ENCODE peak calls at places on chromosomes 16 and 17, in eight cellular contexts. M is PC-3, Q is H9, K is neural progenitor cell, H is neuronal stem cell, X is mammary epithelial cell, R is endothelial cell of umbilical vein, W is fibroblast of lung. U is an unnamed sample.

GRCh38 chr16:84959784-84960417 is 51.4 kb downstream of the ZDHHC7 start:
- DNase-seq in Q (no peak), W (no peak), X (no peak), R (no peak), H (no peak), M (no peak), K (no peak), U (no peak)

GRCh38 chr16:84315422-84315821 is 20.7 kb downstream of the WFDC1 start:
- DNase-seq in M (peak; percentile 41), Q (no peak), W (no peak), X (no peak), H (no peak), K (no peak), R (no peak), U (no peak)

GRCh38 chr17:65278050-65278819 is 141.1 kb downstream of the RGS9 start:
- DNase-seq in W (peak; percentile 54), R (peak; percentile 58), K (peak; percentile 88), X (peak; percentile 17), Q (peak; percentile 90), H (peak; percentile 66), M (peak; percentile 79), U (peak; percentile 80)

GRCh38 chr17:31596382-31597323 is 205.2 kb downstream of the RAB11FIP4 start:
- DNase-seq in W (peak; percentile 96), Q (peak; percentile 85), H (no peak), M (peak; percentile 87), R (peak; percentile 96), X (peak; percentile 96), K (peak; percentile 11), U (peak; percentile 20)

GRCh38 chr17:59753522-59754467 is 46.3 kb downstream of the VMP1 start:
- DNase-seq in H (peak; percentile 72), W (peak; percentile 95), X (peak; percentile 83), Q (no peak), M (peak; percentile 97), K (peak; percentile 81), R (peak; percentile 95), U (peak; percentile 47)

GRCh38 chr17:82678265-82678891 is 20.1 kb downstream of the RAB40B start:
- DNase-seq in X (no peak), R (no peak), K (no peak), H (no peak), W (no peak), Q (no peak), M (no peak), U (no peak)

GRCh38 chr17:47621293-47622178 is 28.2 kb upstream of the KPNB1 start:
- DNase-seq in Q (peak; percentile 90), X (peak; percentile 88), K (peak; percentile 30), W (peak; percentile 80), H (peak; percentile 38), R (peak; percentile 80), M (peak; percentile 98), U (no peak)

GRCh38 chr16:4486126-4486893 is 10.1 kb downstream of the HMOX2 start:
- DNase-seq in Q (no peak), K (no peak), H (no peak), W (no peak), M (no peak), R (no peak), X (no peak), U (no peak)

GRCh38 chr16:47826070-47826469 is 329.7 kb downstream of the ABCC12 start:
- DNase-seq in W (no peak), R (no peak), Q (no peak), X (peak; percentile 32), K (no peak), M (no peak), H (no peak), U (no peak)

GRCh38 chr17:56432443-56432842 is 161.1 kb upstream of the NOG start:
- DNase-seq in Q (no peak), M (no peak), W (no peak), R (no peak), X (no peak), H (no peak), K (no peak), U (no peak)

GRCh38 chr17:1029196-1029911 is 32.4 kb downstream of the TIMM22 start:
- DNase-seq in K (no peak), X (peak; percentile 20), Q (no peak), H (no peak), W (peak; percentile 75), R (no peak), M (no peak), U (no peak)

GRCh38 chr16:82192665-82193064 is 22.6 kb upstream of the MPHOSPH6 start:
- DNase-seq in Q (no peak), K (no peak), W (peak; percentile 62), X (peak; percentile 82), H (no peak), R (peak; percentile 86), M (peak; percentile 71), U (no peak)

GRCh38 chr16:50002190-50002589 is 22.8 kb upstream of the CNEP1R1 start:
- DNase-seq in K (no peak), X (peak; percentile 42), R (no peak), Q (no peak), H (no peak), M (peak; percentile 7), W (no peak), U (no peak)

GRCh38 chr16:46884513-46885293 is 541 bp downstream of the GPT2 start:
- DNase-seq in R (peak; percentile 31), M (no peak), Q (no peak), X (peak; percentile 36), W (no peak), H (peak; percentile 37), K (peak; percentile 59), U (no peak)

GRCh38 chr16:67150058-67150832 is 553 bp downstream of the B3GNT9 start:
- DNase-seq in M (no peak), H (no peak), X (no peak), K (peak; percentile 86), W (peak; percentile 84), R (peak; percentile 63), Q (peak; percentile 84), U (peak; percentile 47)

GRCh38 chr17:17751996-17752821 is 71.0 kb downstream of the RAI1 start:
- DNase-seq in H (peak; percentile 95), M (peak; percentile 95), R (peak; percentile 96), X (peak; percentile 93), Q (peak; percentile 100), K (peak; percentile 97), W (peak; percentile 92), U (peak; percentile 98)

GRCh38 chr17:75776399-75777242 is 8.0 kb upstream of the UNK start:
- DNase-seq in K (no peak), Q (no peak), M (no peak), X (no peak), W (peak; percentile 32), H (no peak), R (no peak), U (no peak)

GRCh38 chr17:48593840-48594411 is 347 bp upstream of the HOXB5 start:
- DNase-seq in X (peak; percentile 65), R (peak; percentile 86), Q (peak; percentile 93), W (peak; percentile 100), M (peak; percentile 88), H (peak; percentile 76), K (peak; percentile 87), U (peak; percentile 72)

GRCh38 chr17:64209983-64210382 is 53.1 kb downstream of the TEX2 start:
- DNase-seq in K (no peak), Q (peak; percentile 19), H (no peak), W (no peak), R (no peak), X (peak; percentile 66), M (no peak), U (no peak)

GRCh38 chr17:13395346-13395745 is 206.4 kb downstream of the HS3ST3A1 start:
- DNase-seq in X (peak; percentile 32), M (no peak), Q (no peak), R (no peak), H (no peak), K (no peak), W (no peak), U (no peak)

GRCh38 chr17:47757416-47757815 is 24.4 kb downstream of the TBX21 start:
- DNase-seq in Q (no peak), X (no peak), K (no peak), W (no peak), M (no peak), H (no peak), R (no peak), U (no peak)

GRCh38 chr17:41196068-41196467 is 6.4 kb downstream of the KRTAP9-1 start:
- DNase-seq in X (no peak), K (no peak), W (no peak), H (no peak), R (no peak), M (no peak), Q (no peak), U (no peak)

GRCh38 chr17:77465358-77466041 is 324.7 kb downstream of the SEC14L1 start:
- DNase-seq in W (peak; percentile 76), M (peak; percentile 54), K (peak; percentile 74), H (no peak), Q (peak; percentile 69), R (peak; percentile 55), X (no peak), U (peak; percentile 67)

GRCh38 chr16:85563515-85564276 is 49.4 kb upstream of the GSE1 start:
- DNase-seq in M (peak; percentile 4), Q (no peak), W (peak; percentile 79), R (peak; percentile 75), K (no peak), H (no peak), X (no peak), U (peak; percentile 94)

GRCh38 chr16:77816293-77816692 is 27.9 kb downstream of the VAT1L start:
- DNase-seq in M (no peak), W (peak; percentile 67), R (no peak), X (no peak), K (no peak), Q (no peak), H (no peak), U (no peak)

GRCh38 chr16:28537964-28538732 is 626 bp downstream of the NUPR1 start:
- DNase-seq in R (no peak), Q (no peak), K (no peak), H (no peak), W (no peak), M (no peak), X (no peak), U (peak; percentile 41)
- H3K9ac ChIP-seq in R (no peak overlapping the region), Q (no peak overlapping the region), K (no peak overlapping the region), H (peak overlapping the region; percentile 4), W (peak overlapping the region; percentile 78), M (peak overlapping the region; percentile 55), X (peak overlapping the region; percentile 73), U (peak overlapping the region; percentile 69)

GRCh38 chr16:68921654-68922053 is 78.3 kb downstream of the TANGO6 start:
- DNase-seq in X (peak; percentile 96), H (no peak), K (no peak), Q (no peak), W (peak; percentile 47), R (no peak), M (peak; percentile 95), U (peak; percentile 36)
- H3K9ac ChIP-seq in X (no peak overlapping the region), H (no peak overlapping the region), K (no peak overlapping the region), Q (no peak overlapping the region), W (no peak overlapping the region), R (no peak overlapping the region), M (peak overlapping the region; percentile 63), U (no peak overlapping the region)

GRCh38 chr17:37476431-37477130 is 13.1 kb upstream of the DUSP14 start:
- DNase-seq in X (peak; percentile 75), Q (no peak), M (peak; percentile 90), K (no peak), R (peak; percentile 86), W (peak; percentile 68), H (no peak), U (peak; percentile 37)
- H3K9ac ChIP-seq in X (peak overlapping the region; percentile 81), Q (no peak overlapping the region), M (peak overlapping the region; percentile 45), K (no peak overlapping the region), R (peak overlapping the region; percentile 58), W (no peak overlapping the region), H (no peak overlapping the region), U (no peak overlapping the region)

DNA sequence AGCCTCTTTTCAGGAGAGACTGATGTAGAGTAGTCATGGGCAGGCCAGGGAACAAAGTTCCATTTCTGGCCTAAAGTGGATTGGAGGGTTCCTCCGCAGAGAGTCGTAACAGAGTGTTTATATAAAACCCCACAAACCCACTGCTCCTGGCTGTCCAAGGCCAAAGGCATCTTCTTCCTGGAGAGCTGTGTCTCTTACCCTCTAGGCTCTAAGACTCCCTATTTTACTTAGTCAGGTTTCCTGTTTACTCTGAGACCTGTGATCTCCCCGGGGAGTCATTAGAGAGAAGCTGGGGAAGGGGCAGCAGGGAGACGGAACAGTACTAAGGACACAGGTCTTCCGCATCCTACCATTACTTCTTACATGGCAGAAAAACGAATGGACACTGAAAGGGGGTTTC is 69.5 kb downstream of the HIC1 start:
- DNase-seq in M (no peak), W (no peak), K (no peak), X (no peak), R (no peak), Q (no peak), H (no peak), U (no peak)
- H3K9ac ChIP-seq in M (no peak overlapping the region), W (no peak overlapping the region), K (no peak overlapping the region), X (no peak overlapping the region), R (no peak overlapping the region), Q (no peak overlapping the region), H (no peak overlapping the region), U (no peak overlapping the region)